ENCODE peak calls at places on chromosomes 6 and 20, in nine cellular contexts. E is uterus, C is endodermal cell, N is brain microvascular endothelial cell, W is GM23338, H is IMR-90, Q is Panc1, Y is BE2C, B is adrenal gland. U is an unnamed sample. For H3K36me3, the result is how much of the 10 kb centered on the place peaks cover.

GRCh38 chr6:136014454-136015421 is 163.2 kb downstream of the PDE7B start:
- DNase-seq in E (no peak), C (peak), N (peak), W (no peak), H (peak), Q (no peak), Y (no peak), B (peak), U (peak)

GRCh38 chr6:95404777-95405176 is 172.6 kb upstream of the MANEA start:
- DNase-seq in E (no peak), C (no peak), N (no peak), W (no peak), H (no peak), Q (no peak), Y (no peak), B (no peak), U (no peak)

GRCh38 chr6:24918641-24919403 is 16.9 kb downstream of the RIPOR2 start:
- DNase-seq in E (no peak), C (peak), N (no peak), W (peak), H (no peak), Q (no peak), Y (no peak), B (no peak), U (no peak)

GRCh38 chr6:7617954-7618764 is 28.2 kb downstream of the SNRNP48 start:
- DNase-seq in E (no peak), C (no peak), N (peak), W (no peak), H (peak), Q (no peak), Y (no peak), B (peak), U (peak)

GRCh38 chr6:163723759-163724158 is 309.2 kb downstream of the QKI start:
- DNase-seq in E (no peak), C (no peak), N (no peak), W (no peak), H (no peak), Q (no peak), Y (no peak), B (no peak), U (no peak)

GRCh38 chr6:54588176-54588575 is 258.4 kb upstream of the FAM83B start:
- DNase-seq in E (no peak), C (no peak), N (no peak), W (no peak), H (peak), Q (no peak), Y (no peak), B (no peak), U (no peak)

GRCh38 chr6:25179051-25179778 is 100.0 kb upstream of the CARMIL1 start:
- DNase-seq in E (no peak), C (no peak), N (no peak), W (no peak), H (peak), Q (no peak), Y (no peak), B (peak), U (no peak)

GRCh38 chr6:14108571-14109410 is 8.8 kb upstream of the CD83 start:
- DNase-seq in E (no peak), C (no peak), N (no peak), W (no peak), H (no peak), Q (no peak), Y (no peak), B (peak), U (peak)

GRCh38 chr6:31717499-31718222 is 2.5 kb downstream of the LY6G6D start:
- DNase-seq in E (no peak), C (peak), N (no peak), W (peak), H (no peak), Q (no peak), Y (no peak), B (no peak), U (no peak)

GRCh38 chr6:96837138-96837971 is at the start of gene GPR63:
- DNase-seq in E (peak), C (peak), N (peak), W (peak), H (peak), Q (no peak), Y (peak), B (peak), U (peak)

GRCh38 chr6:27726620-27727023 is 185.6 kb downstream of the OR2B2 start:
- DNase-seq in E (no peak), C (peak), N (peak), W (peak), H (peak), Q (peak), Y (no peak), B (no peak), U (no peak)

DNA sequence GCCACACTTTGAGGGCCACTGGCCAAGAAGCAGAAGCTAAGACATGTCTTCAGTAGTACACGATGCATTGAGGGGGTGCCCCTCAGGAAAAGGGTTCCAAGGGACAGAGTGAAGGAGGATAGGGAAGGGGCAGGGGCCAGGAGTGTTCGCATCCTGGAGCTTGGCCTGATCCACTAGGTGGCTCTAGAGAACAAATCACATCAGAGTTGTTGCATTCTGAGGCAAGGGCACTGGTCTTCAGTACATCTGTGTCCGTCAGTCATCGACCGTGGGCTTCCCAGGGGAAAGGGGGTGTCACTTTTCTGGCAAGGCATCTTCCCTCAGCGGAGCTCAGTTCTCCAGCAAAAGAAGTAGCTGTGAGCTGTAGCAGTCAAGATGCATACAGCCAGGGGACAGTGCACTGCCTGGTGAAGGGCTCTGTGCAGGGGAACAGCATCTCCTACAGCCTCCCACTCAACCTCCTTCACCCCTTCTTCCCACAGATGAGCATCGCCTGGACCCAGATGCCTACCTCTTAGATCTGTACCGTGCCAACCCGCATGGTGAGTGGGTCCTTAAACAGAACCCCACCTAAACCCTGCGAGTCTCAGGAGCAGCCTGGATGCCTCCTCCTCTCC is 47.8 kb downstream of the ARHGAP40 start:
- DNase-seq in E (no peak), C (peak), N (peak), W (peak), H (no peak), Q (no peak), Y (peak), B (peak), U (no peak)
- TF ChIP-seq CTCF in E (no peak), C (peak), N (peak), W (peak), H (peak), Q (peak), Y (peak), B (peak), U (peak)

DNA sequence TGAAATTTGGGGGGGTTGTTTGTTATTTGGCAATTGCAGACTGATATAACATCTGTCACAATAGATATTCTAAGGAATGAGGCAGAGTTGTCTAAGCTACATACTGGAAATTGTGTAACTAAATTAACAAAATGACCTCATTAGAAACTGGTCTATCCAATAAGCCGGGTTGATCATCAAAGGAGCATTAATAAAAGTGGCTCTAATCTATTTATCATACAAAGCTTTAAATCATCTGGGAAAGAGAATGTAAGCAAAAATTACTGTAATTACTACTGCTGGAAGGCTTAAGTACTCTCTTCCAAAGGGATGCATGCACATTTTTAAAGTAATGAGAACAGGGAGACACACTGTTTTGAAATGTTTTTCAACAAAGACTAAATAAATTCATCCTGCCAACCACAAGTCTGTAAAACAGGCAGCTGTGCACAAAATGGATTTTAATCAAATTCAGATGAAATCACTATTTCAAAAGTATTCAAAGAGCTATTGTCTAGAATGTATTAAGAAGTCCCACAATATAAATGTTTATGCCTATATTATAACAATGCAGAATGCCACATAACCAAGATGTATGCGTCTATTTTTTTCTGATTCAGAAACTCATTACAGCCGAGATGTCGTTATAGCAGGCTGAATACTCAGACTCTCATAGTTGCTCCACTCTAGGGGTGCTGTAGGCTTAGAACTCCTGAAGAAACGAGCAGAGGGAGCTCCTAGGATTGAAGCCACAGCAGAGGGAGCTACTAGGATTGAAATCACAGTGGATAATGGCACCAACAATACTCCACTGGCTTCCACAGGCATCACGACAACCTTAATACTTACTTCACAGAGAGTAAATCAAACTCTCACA is 209.2 kb downstream of the KIF16B start:
- DNase-seq in E (no peak), C (no peak), N (no peak), W (no peak), H (no peak), Q (no peak), Y (no peak), B (no peak), U (no peak)
- H3K36me3 ChIP-seq in E (under half), C (under half), N (under half), W (under half), H (under half), Q (under half), Y (under half), B (under half), U (under half)

DNA sequence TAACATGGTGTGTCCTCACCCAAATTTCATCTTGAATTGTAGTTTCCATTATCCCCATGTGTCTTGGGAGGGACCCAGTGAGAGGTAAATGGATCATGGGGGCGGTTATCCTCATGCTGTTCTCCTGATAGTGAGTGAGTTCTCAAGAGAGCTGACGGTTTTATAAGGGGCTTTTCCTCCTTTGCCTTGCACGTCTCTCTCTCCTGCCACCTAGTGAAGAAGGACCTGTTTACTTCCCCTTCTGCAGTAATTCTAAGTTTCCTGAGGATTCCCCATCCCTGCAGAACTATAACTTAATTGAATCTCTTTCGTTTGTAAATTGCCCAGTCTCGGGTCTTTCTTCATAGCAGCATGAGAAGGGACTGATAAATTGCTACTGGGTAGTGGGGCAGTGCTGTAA is 789.3 kb downstream of the FRK start:
- DNase-seq in E (no peak), C (peak), N (no peak), W (peak), H (no peak), Q (no peak), Y (no peak), B (no peak), U (no peak)
- TF ChIP-seq CTCF in E (no peak), C (peak), N (no peak), W (peak), H (no peak), Q (no peak), Y (peak), B (no peak), U (no peak)

DNA sequence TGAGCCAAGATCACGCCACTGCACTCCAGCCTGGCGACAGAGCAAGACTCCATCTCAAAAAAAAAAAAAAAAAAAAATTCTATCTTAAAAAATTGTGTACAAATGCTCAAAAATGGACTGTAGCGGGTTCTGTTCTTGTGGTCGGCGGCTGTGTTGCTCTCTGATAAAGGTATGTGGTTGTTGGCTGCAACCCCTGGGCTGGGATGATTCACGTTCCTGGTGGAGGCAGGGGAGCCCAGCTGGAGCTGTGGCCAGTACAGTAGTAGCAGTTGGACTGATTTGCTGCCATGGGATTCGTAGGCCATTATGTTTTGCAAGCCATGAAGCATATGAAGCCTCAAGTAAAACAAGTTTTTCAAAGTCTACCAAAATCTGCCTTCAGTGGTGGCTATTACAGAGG is 22.3 kb downstream of the MDN1 start:
- DNase-seq in E (no peak), C (no peak), N (peak), W (no peak), H (peak), Q (no peak), Y (no peak), B (no peak), U (no peak)
- H3K36me3 ChIP-seq in E (under half), C (half or more), N (under half), W (under half), H (under half), Q (under half), Y (under half), B (under half), U (under half)

GRCh38 chr20:36773123-36773547 is 428 bp downstream of the DSN1 start:
- DNase-seq in E (no peak), C (no peak), N (no peak), W (no peak), H (no peak), Q (no peak), Y (no peak), B (no peak), U (no peak)

GRCh38 chr20:36773548-36774242 is at the start of gene DSN1:
- DNase-seq in E (peak), C (peak), N (peak), W (peak), H (peak), Q (peak), Y (peak), B (peak), U (peak)

GRCh38 chr20:36770680-36771079 is 2.9 kb downstream of the DSN1 start:
- DNase-seq in E (no peak), C (no peak), N (no peak), W (no peak), H (no peak), Q (no peak), Y (no peak), B (no peak), U (no peak)

DNA sequence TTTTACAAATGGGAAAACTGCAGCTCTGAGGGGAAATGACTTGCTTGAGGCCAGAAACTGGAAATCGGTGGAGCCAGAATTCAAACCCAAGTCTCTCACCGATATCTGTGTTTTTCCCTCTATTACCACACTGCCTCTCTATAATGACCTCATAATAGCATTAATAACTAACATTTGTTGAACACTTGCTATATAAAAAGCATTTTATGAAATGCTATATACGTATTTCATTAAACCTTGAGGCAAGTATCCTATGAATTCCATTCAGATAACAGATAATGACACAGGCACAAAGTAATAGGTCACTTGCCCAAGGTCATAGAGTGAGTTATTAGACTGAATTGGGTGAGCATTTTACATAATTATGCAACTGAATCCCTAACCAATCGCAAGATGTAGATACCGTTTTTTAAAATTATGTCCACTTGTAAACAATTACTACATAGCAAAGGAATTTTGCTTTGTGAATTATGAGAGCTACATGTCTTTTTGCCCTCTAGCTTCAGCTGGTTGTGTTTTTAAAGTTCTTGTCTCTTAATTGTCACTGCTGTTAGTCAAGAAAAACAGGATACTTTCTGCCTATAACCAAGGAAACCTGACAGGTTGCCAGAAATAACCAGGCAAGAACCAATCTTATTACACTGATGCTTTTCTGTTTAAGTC is 4.7 kb downstream of the DSN1 start:
- DNase-seq in E (no peak), C (no peak), N (no peak), W (no peak), H (peak), Q (no peak), Y (no peak), B (peak), U (no peak)
- TF ChIP-seq CTCF in E (no peak), C (no peak), N (no peak), W (no peak), H (no peak), Q (no peak), Y (no peak), B (no peak), U (no peak)

GRCh38 chr6:151430886-151431285 is 21.0 kb downstream of the RMND1 start:
- DNase-seq in E (no peak), C (no peak), N (no peak), W (peak), H (no peak), Q (no peak), Y (no peak), B (no peak), U (no peak)

GRCh38 chr6:151432650-151433049 is 19.3 kb downstream of the RMND1 start:
- DNase-seq in E (no peak), C (no peak), N (no peak), W (no peak), H (no peak), Q (no peak), Y (no peak), B (no peak), U (no peak)

GRCh38 chr6:151434369-151434768 is 17.6 kb downstream of the RMND1 start:
- DNase-seq in E (no peak), C (no peak), N (no peak), W (no peak), H (no peak), Q (no peak), Y (no peak), B (no peak), U (no peak)

GRCh38 chr6:151428336-151428735 is 23.6 kb downstream of the RMND1 start:
- DNase-seq in E (no peak), C (no peak), N (no peak), W (no peak), H (no peak), Q (no peak), Y (no peak), B (no peak), U (no peak)

DNA sequence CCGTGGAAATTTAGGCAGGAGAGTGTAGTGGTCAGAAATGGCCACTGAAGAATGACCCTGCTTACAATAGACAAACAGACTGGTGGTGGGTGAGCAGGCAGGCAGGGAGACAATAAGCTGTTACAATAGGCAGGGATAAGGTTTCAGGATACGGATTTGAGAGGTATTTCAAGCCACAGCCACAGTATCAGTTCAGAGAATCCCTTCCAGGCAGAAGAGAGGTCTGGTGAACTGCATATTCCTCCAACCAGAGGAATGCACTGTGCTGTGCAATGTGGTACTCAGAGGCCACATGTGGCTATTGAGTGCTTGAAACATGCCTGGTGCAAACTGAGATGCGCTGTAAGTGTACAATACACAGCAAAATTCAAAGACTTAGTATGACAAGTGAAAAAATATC is 20.6 kb downstream of the RMND1 start:
- DNase-seq in E (no peak), C (no peak), N (no peak), W (no peak), H (peak), Q (no peak), Y (no peak), B (no peak), U (no peak)
- H3K36me3 ChIP-seq in E (under half), C (half or more), N (under half), W (under half), H (under half), Q (under half), Y (under half), B (under half), U (half or more)